ENCODE peak calls at places on chromosomes 11 and 22, in seven cellular contexts. P, B, H, O, J, D and A are unnamed samples.

GRCh38 chr11:15897211-15897960 is 459.0 kb downstream of the SOX6 start:
- DNase-seq in P (no peak), B (peak), H (no peak), O (no peak), J (no peak), D (no peak), A (no peak)

GRCh38 chr11:27672836-27673464 is 27.3 kb downstream of the BDNF start:
- DNase-seq in P (no peak), B (peak), H (no peak), O (no peak), J (no peak), D (no peak), A (no peak)

GRCh38 chr11:5476184-5476819 is 12.2 kb upstream of the OR52D1 start:
- DNase-seq in P (no peak), B (peak), H (no peak), O (peak), J (peak), D (peak), A (no peak)

GRCh38 chr11:41309716-41310115 is 149.7 kb downstream of the LRRC4C start:
- DNase-seq in P (no peak), B (no peak), H (no peak), O (peak), J (peak), D (no peak), A (no peak)

GRCh38 chr11:132114185-132114584 is 743.8 kb downstream of the NTM start:
- DNase-seq in P (no peak), B (no peak), H (no peak), O (peak), J (no peak), D (peak), A (no peak)

GRCh38 chr11:94326947-94327346 is 22.6 kb downstream of the IZUMO1R start:
- DNase-seq in P (no peak), B (no peak), H (no peak), O (no peak), J (no peak), D (no peak), A (no peak)

GRCh38 chr11:119803726-119804294 is 74.8 kb upstream of the NECTIN1 start:
- DNase-seq in P (no peak), B (no peak), H (no peak), O (no peak), J (no peak), D (no peak), A (no peak)

GRCh38 chr11:113876074-113876797 is 864 bp upstream of the USP28 start:
- DNase-seq in P (no peak), B (no peak), H (no peak), O (no peak), J (peak), D (no peak), A (no peak)

GRCh38 chr22:47997612-47998011 is 1235.2 kb downstream of the TBC1D22A start:
- DNase-seq in P (no peak), B (no peak), H (no peak), O (no peak), J (no peak), D (no peak), A (no peak)

GRCh38 chr22:19708323-19709011 is 5.8 kb upstream of the SEPTIN5 start:
- DNase-seq in P (no peak), B (no peak), H (no peak), O (no peak), J (no peak), D (no peak), A (no peak)

GRCh38 chr11:58318532-58318931 is 40.3 kb downstream of the OR5B17 start:
- DNase-seq in P (no peak), B (no peak), H (no peak), O (no peak), J (no peak), D (no peak), A (no peak)

GRCh38 chr11:58316142-58316541 is 42.7 kb downstream of the OR5B17 start:
- DNase-seq in P (no peak), B (peak), H (no peak), O (no peak), J (no peak), D (peak), A (no peak)
- H3K27ac ChIP-seq in P (no peak), B (peak), H (no peak), O (no peak), J (no peak), D (no peak), A (no peak)

DNA sequence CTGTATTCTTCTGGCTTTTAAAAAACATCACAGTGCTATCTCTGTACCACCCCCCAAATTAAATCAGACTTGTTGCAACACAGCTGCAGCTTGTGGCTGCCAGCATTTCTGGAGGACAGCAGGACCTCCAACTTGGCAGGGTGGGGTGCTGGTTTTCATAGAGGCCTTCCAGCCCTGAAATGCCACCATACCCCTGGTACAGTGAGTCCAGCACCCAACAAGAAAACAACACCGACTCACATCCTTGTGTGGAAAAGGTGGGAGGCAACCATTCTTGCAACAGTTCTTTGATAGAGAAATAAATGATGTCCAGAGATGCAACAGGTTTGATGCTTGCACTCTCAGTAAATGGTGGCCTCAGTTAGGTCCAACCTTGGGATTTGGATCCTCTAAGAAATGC is 96.0 kb downstream of the ABTB2 start:
- DNase-seq in P (peak), B (no peak), H (no peak), O (no peak), J (no peak), D (no peak), A (peak)
- H3K27ac ChIP-seq in P (peak), B (no peak), H (no peak), O (no peak), J (no peak), D (no peak), A (peak)

DNA sequence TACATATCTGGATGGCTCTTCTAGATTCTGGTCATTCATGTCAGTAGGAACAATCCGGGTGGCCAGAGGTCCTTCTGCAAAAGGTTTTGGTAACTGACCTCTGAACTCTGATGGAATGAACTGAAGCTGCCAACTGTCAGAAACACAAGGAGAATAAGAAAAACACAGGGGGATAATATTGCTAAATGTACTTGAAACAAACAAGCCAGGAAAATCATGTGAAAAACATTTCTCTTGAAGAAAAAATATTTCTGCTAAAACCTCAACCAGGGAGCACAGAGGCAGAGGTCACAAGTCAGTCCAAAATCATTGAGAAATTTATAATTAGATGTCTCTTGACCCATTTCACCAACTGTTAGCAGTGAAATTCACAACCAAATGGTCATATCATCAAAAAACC is 35.2 kb downstream of the ALG9 start:
- DNase-seq in P (no peak), B (no peak), H (no peak), O (no peak), J (no peak), D (no peak), A (no peak)
- H3K27ac ChIP-seq in P (no peak), B (no peak), H (no peak), O (no peak), J (no peak), D (no peak), A (no peak)

GRCh38 chr11:102589047-102589459 is 36.1 kb downstream of the MMP20 start:
- DNase-seq in P (no peak), B (no peak), H (no peak), O (no peak), J (no peak), D (no peak), A (peak)

GRCh38 chr11:102592634-102593581 is 32.2 kb downstream of the MMP20 start:
- DNase-seq in P (no peak), B (peak), H (no peak), O (peak), J (peak), D (peak), A (no peak)

GRCh38 chr11:102590646-102591045 is 34.5 kb downstream of the MMP20 start:
- DNase-seq in P (no peak), B (no peak), H (no peak), O (no peak), J (no peak), D (no peak), A (no peak)

GRCh38 chr11:102587722-102588121 is 37.4 kb downstream of the MMP20 start:
- DNase-seq in P (no peak), B (no peak), H (no peak), O (no peak), J (no peak), D (no peak), A (no peak)

DNA sequence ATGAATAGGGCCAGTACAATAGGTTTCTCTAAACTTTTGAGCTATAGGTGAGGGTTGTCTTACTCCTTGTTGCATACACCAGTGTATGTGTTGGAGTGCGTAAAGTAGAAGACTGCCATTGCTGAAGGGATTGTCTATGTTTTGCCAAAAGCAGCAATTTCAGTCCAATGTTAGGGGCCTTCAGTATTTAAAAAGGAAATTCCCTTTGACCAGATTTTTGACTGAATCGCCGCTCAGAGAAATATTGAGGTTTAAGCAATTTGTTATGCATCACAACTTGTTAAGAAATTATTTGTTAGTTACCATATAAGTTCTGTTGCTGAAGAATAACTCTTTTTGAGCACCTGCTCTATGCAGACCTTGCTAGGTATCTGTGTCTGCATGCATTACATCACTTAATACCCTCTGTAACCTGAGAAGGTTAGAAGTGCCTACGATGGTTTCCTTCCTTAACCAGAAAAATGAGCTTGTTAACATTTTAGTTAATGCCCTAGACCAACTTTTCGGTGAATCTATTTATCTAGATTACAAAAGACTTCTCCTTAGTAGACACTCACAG is 33.9 kb downstream of the MMP20 start:
- DNase-seq in P (no peak), B (no peak), H (no peak), O (no peak), J (no peak), D (no peak), A (no peak)
- H3K27ac ChIP-seq in P (no peak), B (no peak), H (no peak), O (no peak), J (no peak), D (no peak), A (no peak)

DNA sequence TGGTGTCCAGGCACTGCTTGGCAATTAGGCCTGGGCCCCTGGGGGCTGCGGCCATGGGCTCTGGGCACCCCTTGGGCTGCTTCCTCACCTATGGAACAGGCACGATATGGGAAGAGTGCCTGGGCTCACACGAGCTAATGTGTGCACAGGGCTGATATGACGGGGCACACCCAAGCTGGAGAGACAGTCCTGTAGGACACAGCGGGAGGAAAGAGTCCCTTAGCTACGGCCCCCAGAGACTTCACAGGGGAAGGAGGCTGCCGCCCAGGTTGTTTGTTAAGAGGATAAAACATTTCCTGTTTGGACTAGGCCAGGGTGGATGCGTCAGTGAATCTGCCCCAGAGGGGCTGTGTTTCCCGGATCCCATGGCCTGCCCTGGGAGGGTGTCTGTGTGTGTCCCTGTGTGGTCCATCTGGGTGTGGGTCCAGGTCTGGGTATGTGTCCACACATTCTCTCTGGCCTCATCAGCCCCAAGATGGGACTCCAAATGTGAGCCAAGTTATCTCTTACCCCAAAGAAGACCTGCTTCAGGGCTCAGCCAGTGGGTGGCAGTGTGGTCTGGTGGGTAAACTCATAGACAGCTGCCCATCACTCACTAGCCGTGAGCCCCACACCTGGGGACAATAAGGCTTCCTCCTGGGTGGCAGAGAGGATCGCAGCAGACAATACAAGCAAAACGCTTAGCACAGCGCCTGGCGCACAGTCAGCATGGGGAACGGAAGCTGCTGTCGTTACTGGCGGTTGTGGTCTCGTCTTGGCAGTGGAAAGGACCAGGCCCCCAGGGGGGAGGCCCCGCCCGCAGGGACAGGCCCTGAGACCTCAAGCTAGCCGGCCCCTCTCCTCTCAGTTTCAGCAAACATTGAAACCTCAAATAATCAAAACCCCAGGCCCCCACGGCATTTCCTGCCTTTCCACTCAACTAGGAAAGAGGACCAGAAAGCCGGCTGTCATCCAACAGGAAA is 3.2 kb upstream of the EMID1 start:
- DNase-seq in P (no peak), B (no peak), H (no peak), O (peak), J (peak), D (peak), A (no peak)
- H3K27ac ChIP-seq in P (no peak), B (no peak), H (no peak), O (no peak), J (no peak), D (no peak), A (peak)

GRCh38 chr11:1307163-1307870 is 2.1 kb downstream of the TOLLIP start:
- DNase-seq in P (no peak), B (peak), H (no peak), O (no peak), J (no peak), D (no peak), A (no peak)
- H3K27ac ChIP-seq in P (no peak), B (no peak), H (no peak), O (no peak), J (no peak), D (no peak), A (no peak)

DNA sequence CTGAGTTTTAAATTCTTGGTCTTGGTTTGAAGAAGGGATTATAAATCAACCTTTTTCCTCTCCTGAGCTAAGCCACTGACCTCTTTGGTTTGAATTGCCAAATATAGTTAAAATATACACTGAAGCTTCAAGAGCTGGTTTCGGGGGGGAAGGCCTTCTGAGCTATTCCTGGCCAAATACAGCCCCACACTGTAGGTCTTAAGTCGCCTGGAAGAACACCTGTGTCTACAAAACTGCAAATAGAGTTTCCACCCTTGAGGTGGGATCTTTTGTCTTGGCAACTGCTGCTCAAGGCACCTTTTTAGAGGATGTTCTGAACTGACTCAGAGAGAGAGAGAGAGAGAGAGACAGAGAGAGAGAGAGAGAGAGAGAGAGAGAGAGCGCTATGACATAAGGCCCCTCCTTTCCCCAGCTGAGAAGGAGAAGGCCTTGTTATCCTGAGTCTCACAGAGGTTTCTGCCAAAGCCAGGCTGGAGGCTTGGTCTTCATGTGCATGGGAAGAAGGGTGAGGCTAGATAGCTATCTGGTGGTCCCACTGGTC is 5.5 kb downstream of the ADM start:
- DNase-seq in P (no peak), B (peak), H (no peak), O (no peak), J (peak), D (peak), A (no peak)
- H3K27ac ChIP-seq in P (no peak), B (no peak), H (no peak), O (no peak), J (peak), D (no peak), A (no peak)

GRCh38 chr11:57428643-57429042 is 1.7 kb upstream of the SLC43A3 start:
- DNase-seq in P (no peak), B (no peak), H (no peak), O (no peak), J (no peak), D (no peak), A (no peak)
- H3K27ac ChIP-seq in P (no peak), B (no peak), H (no peak), O (no peak), J (no peak), D (no peak), A (no peak)

GRCh38 chr11:82927264-82927880 is 25.8 kb downstream of the DDIAS start:
- DNase-seq in P (no peak), B (peak), H (no peak), O (peak), J (peak), D (peak), A (no peak)

GRCh38 chr11:82930229-82930628 is 28.7 kb downstream of the DDIAS start:
- DNase-seq in P (no peak), B (no peak), H (no peak), O (no peak), J (peak), D (no peak), A (no peak)

GRCh38 chr11:82930734-82931133 is 29.2 kb downstream of the DDIAS start:
- DNase-seq in P (no peak), B (no peak), H (no peak), O (no peak), J (peak), D (no peak), A (no peak)

GRCh38 chr11:82932564-82932963 is 31.0 kb downstream of the DDIAS start:
- DNase-seq in P (no peak), B (no peak), H (no peak), O (no peak), J (no peak), D (no peak), A (no peak)

DNA sequence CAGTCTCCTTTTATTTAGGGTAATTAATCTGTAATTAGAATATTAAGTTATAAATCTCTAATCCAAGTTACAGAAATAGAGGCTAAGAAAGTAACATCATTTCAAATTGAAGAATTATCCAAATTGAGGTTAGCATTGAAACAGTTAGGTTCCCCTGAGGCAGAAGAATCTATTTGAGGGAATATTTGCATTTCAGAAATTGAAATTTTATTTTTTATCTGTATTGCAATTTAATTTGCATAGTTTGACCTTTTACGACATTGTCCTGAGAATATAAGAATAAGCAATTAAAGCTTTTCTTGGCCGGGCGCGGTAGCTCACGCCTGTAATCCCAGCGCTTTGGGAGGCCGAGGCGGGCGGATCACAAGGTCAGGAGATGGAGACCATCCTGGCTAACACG is 27.6 kb downstream of the DDIAS start:
- DNase-seq in P (no peak), B (no peak), H (no peak), O (no peak), J (no peak), D (no peak), A (no peak)
- H3K27ac ChIP-seq in P (no peak), B (no peak), H (no peak), O (no peak), J (peak), D (no peak), A (no peak)